ENCODE peak calls at places on chromosome 11, in seven cellular contexts. One of them, this sample, is unnamed.

GRCh38 chr11:12094872-12095800 is 15.3 kb upstream of the MICAL2 start:
- DNase-seq in H9: no peak
- DNase-seq in neuronal stem cell: no peak
- DNase-seq in H1: no peak
- DNase-seq in trophoblast cell: peak; percentile 58
- DNase-seq in mesendoderm: peak; percentile 37
- DNase-seq in mesenchymal stem cell: no peak
- DNase-seq in this sample: no peak

GRCh38 chr11:12744831-12745502 is 70.7 kb downstream of the TEAD1 start:
- DNase-seq in trophoblast cell: peak; percentile 18
- DNase-seq in neuronal stem cell: no peak
- DNase-seq in mesenchymal stem cell: peak; percentile 61
- DNase-seq in H9: no peak
- DNase-seq in mesendoderm: peak; percentile 55
- DNase-seq in H1: no peak
- DNase-seq in this sample: peak; percentile 28

GRCh38 chr11:1193326-1194230 is 29.3 kb upstream of the MUC5B start:
- DNase-seq in mesenchymal stem cell: no peak
- DNase-seq in H1: no peak
- DNase-seq in mesendoderm: no peak
- DNase-seq in neuronal stem cell: no peak
- DNase-seq in H9: peak; percentile 22
- DNase-seq in trophoblast cell: no peak
- DNase-seq in this sample: no peak

GRCh38 chr11:8247312-8247711 is 16.4 kb downstream of the LMO1 start:
- DNase-seq in mesendoderm: no peak
- DNase-seq in H9: peak; percentile 54
- DNase-seq in mesenchymal stem cell: no peak
- DNase-seq in H1: peak; percentile 75
- DNase-seq in trophoblast cell: peak; percentile 46
- DNase-seq in neuronal stem cell: no peak
- DNase-seq in this sample: no peak

GRCh38 chr11:75198278-75198948 is 42.2 kb upstream of the TPBGL start:
- DNase-seq in trophoblast cell: no peak
- DNase-seq in H1: no peak
- DNase-seq in H9: no peak
- DNase-seq in mesenchymal stem cell: no peak
- DNase-seq in mesendoderm: no peak
- DNase-seq in neuronal stem cell: no peak
- DNase-seq in this sample: no peak

GRCh38 chr11:85810871-85811611 is at the start of gene SYTL2:
- DNase-seq in mesendoderm: peak; percentile 83
- DNase-seq in H1: peak; percentile 87
- DNase-seq in trophoblast cell: peak; percentile 82
- DNase-seq in H9: peak; percentile 82
- DNase-seq in mesenchymal stem cell: peak; percentile 54
- DNase-seq in neuronal stem cell: peak; percentile 73
- DNase-seq in this sample: peak; percentile 48

GRCh38 chr11:99593197-99593596 is 572.4 kb downstream of the CNTN5 start:
- DNase-seq in H9: no peak
- DNase-seq in mesendoderm: no peak
- DNase-seq in mesenchymal stem cell: no peak
- DNase-seq in neuronal stem cell: no peak
- DNase-seq in H1: no peak
- DNase-seq in trophoblast cell: no peak
- DNase-seq in this sample: no peak

GRCh38 chr11:123469586-123469985 is 39.5 kb downstream of the GRAMD1B start:
- DNase-seq in mesenchymal stem cell: no peak
- DNase-seq in H1: no peak
- DNase-seq in H9: no peak
- DNase-seq in neuronal stem cell: no peak
- DNase-seq in trophoblast cell: no peak
- DNase-seq in mesendoderm: no peak
- DNase-seq in this sample: no peak

GRCh38 chr11:75873417-75874148 is 58.6 kb downstream of the UVRAG start:
- DNase-seq in neuronal stem cell: no peak
- DNase-seq in trophoblast cell: no peak
- DNase-seq in H9: no peak
- DNase-seq in H1: no peak
- DNase-seq in mesenchymal stem cell: no peak
- DNase-seq in mesendoderm: no peak
- DNase-seq in this sample: no peak

GRCh38 chr11:64237484-64237951 is 3.1 kb downstream of the VEGFB start:
- DNase-seq in H1: no peak
- DNase-seq in neuronal stem cell: no peak
- DNase-seq in H9: no peak
- DNase-seq in mesenchymal stem cell: no peak
- DNase-seq in trophoblast cell: no peak
- DNase-seq in mesendoderm: no peak
- DNase-seq in this sample: no peak

GRCh38 chr11:1074244-1075221 is at the start of gene MUC2:
- DNase-seq in H1: peak; percentile 45
- DNase-seq in mesenchymal stem cell: no peak
- DNase-seq in mesendoderm: no peak
- DNase-seq in trophoblast cell: no peak
- DNase-seq in neuronal stem cell: no peak
- DNase-seq in H9: no peak
- DNase-seq in this sample: no peak

GRCh38 chr11:77089004-77089545 is 13.6 kb upstream of the OMP start:
- DNase-seq in H1: no peak
- DNase-seq in neuronal stem cell: no peak
- DNase-seq in mesendoderm: no peak
- DNase-seq in trophoblast cell: no peak
- DNase-seq in mesenchymal stem cell: no peak
- DNase-seq in H9: no peak
- DNase-seq in this sample: no peak

GRCh38 chr11:124481365-124482323 is 36.1 kb upstream of the OR8B8 start:
- DNase-seq in mesendoderm: peak; percentile 83
- DNase-seq in trophoblast cell: peak; percentile 47
- DNase-seq in mesenchymal stem cell: peak; percentile 81
- DNase-seq in neuronal stem cell: no peak
- DNase-seq in H1: peak; percentile 55
- DNase-seq in H9: peak; percentile 69
- DNase-seq in this sample: peak; percentile 52

GRCh38 chr11:43489869-43490465 is 131.2 kb downstream of the TTC17 start:
- DNase-seq in H9: no peak
- DNase-seq in mesenchymal stem cell: no peak
- DNase-seq in H1: no peak
- DNase-seq in mesendoderm: no peak
- DNase-seq in neuronal stem cell: no peak
- DNase-seq in trophoblast cell: no peak
- DNase-seq in this sample: no peak
- H3K23ac ChIP-seq in H9: no peak overlapping the region
- H3K23ac ChIP-seq in mesenchymal stem cell: no peak overlapping the region
- H3K23ac ChIP-seq in H1: no peak overlapping the region
- H3K23ac ChIP-seq in mesendoderm: no peak overlapping the region
- H3K23ac ChIP-seq in neuronal stem cell: no peak overlapping the region
- H3K23ac ChIP-seq in trophoblast cell: no peak overlapping the region
- H3K23ac ChIP-seq in this sample: no peak overlapping the region

DNA sequence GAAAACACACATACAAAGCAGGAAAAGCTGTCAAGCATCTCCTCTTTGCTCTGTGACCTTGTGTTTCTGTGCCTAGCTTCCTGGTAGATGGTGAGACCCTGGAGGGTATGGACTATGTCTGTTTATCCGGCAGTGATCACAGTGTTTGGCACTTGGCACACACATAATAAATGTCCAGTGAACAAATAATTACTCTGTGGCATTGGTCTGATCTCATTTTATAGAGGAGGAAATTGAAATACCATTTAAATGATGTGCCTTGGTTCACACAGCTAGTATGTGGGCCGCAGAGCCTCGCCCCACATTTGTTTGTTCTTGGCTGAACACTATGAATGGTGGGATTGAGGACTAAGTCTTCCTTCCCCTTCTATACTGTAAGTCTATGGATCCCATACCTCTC is 104.7 kb upstream of the SPON1 start:
- DNase-seq in neuronal stem cell: no peak
- DNase-seq in H9: no peak
- DNase-seq in trophoblast cell: no peak
- DNase-seq in H1: no peak
- DNase-seq in mesendoderm: no peak
- DNase-seq in mesenchymal stem cell: no peak
- DNase-seq in this sample: no peak
- H3K23ac ChIP-seq in neuronal stem cell: no peak overlapping the region
- H3K23ac ChIP-seq in H9: no peak overlapping the region
- H3K23ac ChIP-seq in trophoblast cell: no peak overlapping the region
- H3K23ac ChIP-seq in H1: no peak overlapping the region
- H3K23ac ChIP-seq in mesendoderm: no peak overlapping the region
- H3K23ac ChIP-seq in mesenchymal stem cell: no peak overlapping the region
- H3K23ac ChIP-seq in this sample: no peak overlapping the region

DNA sequence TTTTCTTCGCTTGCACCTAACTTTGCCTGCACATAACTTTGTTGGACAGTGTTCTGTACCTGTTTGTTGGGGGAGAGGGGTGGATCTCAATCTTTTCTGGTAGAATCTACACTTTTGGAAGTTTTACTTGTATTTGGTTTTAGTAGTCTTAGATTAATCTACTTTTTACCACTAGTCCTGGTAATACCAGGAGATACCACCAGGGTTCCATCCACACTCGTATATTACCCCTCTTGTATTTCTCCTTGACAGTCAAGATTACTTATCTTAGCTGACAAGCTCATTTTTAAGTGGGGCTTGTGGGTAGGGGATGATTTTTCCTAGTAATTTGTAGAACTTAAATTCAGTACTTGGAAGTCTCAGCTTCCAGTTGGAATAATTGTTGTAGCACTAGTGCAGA is 37.3 kb upstream of the TECTA start:
- DNase-seq in H9: no peak
- DNase-seq in trophoblast cell: peak; percentile 34
- DNase-seq in mesendoderm: peak; percentile 45
- DNase-seq in neuronal stem cell: no peak
- DNase-seq in H1: no peak
- DNase-seq in mesenchymal stem cell: no peak
- DNase-seq in this sample: no peak
- H3K23ac ChIP-seq in H9: no peak overlapping the region
- H3K23ac ChIP-seq in trophoblast cell: no peak overlapping the region
- H3K23ac ChIP-seq in mesendoderm: no peak overlapping the region
- H3K23ac ChIP-seq in neuronal stem cell: no peak overlapping the region
- H3K23ac ChIP-seq in H1: no peak overlapping the region
- H3K23ac ChIP-seq in mesenchymal stem cell: no peak overlapping the region
- H3K23ac ChIP-seq in this sample: no peak overlapping the region

GRCh38 chr11:133269272-133269671 is 263.0 kb downstream of the OPCML start:
- DNase-seq in neuronal stem cell: no peak
- DNase-seq in H9: no peak
- DNase-seq in mesenchymal stem cell: no peak
- DNase-seq in H1: no peak
- DNase-seq in mesendoderm: no peak
- DNase-seq in trophoblast cell: no peak
- DNase-seq in this sample: no peak
- H3K23ac ChIP-seq in neuronal stem cell: no peak overlapping the region
- H3K23ac ChIP-seq in H9: no peak overlapping the region
- H3K23ac ChIP-seq in mesenchymal stem cell: no peak overlapping the region
- H3K23ac ChIP-seq in H1: no peak overlapping the region
- H3K23ac ChIP-seq in mesendoderm: no peak overlapping the region
- H3K23ac ChIP-seq in trophoblast cell: no peak overlapping the region
- H3K23ac ChIP-seq in this sample: no peak overlapping the region

DNA sequence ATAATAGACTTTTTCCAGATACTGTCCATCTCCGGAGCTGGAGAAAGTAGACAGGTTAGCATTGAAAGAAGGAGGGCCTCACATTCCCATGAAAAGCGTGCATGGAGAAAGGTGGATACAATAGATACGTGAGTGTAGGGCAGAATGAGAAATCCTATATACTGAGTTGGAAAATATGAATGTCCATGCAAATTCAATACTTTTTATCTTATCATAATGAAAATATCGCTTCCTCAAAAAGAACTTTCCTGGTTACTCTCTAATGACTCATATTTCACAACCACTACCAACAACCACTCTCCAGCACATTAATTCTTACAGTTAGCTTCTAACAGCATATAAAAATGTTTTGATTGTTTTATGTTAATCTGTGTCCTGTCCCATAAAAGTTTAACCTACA is 22.0 kb upstream of the MS4A6A start:
- DNase-seq in neuronal stem cell: no peak
- DNase-seq in H1: no peak
- DNase-seq in mesendoderm: no peak
- DNase-seq in trophoblast cell: no peak
- DNase-seq in H9: no peak
- DNase-seq in mesenchymal stem cell: no peak
- DNase-seq in this sample: no peak
- H3K23ac ChIP-seq in neuronal stem cell: no peak overlapping the region
- H3K23ac ChIP-seq in H1: no peak overlapping the region
- H3K23ac ChIP-seq in mesendoderm: no peak overlapping the region
- H3K23ac ChIP-seq in trophoblast cell: no peak overlapping the region
- H3K23ac ChIP-seq in H9: no peak overlapping the region
- H3K23ac ChIP-seq in mesenchymal stem cell: no peak overlapping the region
- H3K23ac ChIP-seq in this sample: no peak overlapping the region